ENCODE peak calls at places on chromosome X, in four cellular contexts. T is HepG2, K is K562, O is GM12878. B is an unnamed sample.

GRCh38 chrX:73812256-73812655 is 249.3 kb downstream of the CHIC1 start:
- DNase-seq in T (no peak), K (no peak), O (no peak), B (no peak)

GRCh38 chrX:129831486-129831885 is 12.2 kb downstream of the ZDHHC9 start:
- DNase-seq in T (no peak), K (no peak), O (no peak), B (no peak)

GRCh38 chrX:153719701-153720100 is 4.5 kb downstream of the BCAP31 start:
- DNase-seq in T (no peak), K (no peak), O (no peak), B (no peak)

GRCh38 chrX:5876984-5877655 is 351.5 kb downstream of the NLGN4X start:
- DNase-seq in T (peak), K (peak), O (no peak), B (peak)

GRCh38 chrX:13703135-13703534 is 14.2 kb downstream of the RAB9A start:
- DNase-seq in T (no peak), K (no peak), O (no peak), B (no peak)

GRCh38 chrX:100926453-100926852 is 2.3 kb downstream of the XKRX start:
- DNase-seq in T (no peak), K (no peak), O (no peak), B (no peak)

GRCh38 chrX:53284684-53285447 is 3.5 kb upstream of the IQSEC2 start:
- DNase-seq in T (peak), K (peak), O (peak), B (peak)

GRCh38 chrX:49001521-49002090 is 458 bp downstream of the GRIPAP1 start:
- DNase-seq in T (peak), K (peak), O (peak), B (peak)

GRCh38 chrX:17214962-17215361 is 160.0 kb upstream of the NHS start:
- DNase-seq in T (no peak), K (no peak), O (no peak), B (no peak)

GRCh38 chrX:110847334-110847733 is 51.7 kb upstream of the CHRDL1 start:
- DNase-seq in T (peak), K (peak), O (peak), B (peak)

GRCh38 chrX:95884196-95884595 is 800.4 kb upstream of the DIAPH2 start:
- DNase-seq in T (no peak), K (no peak), O (no peak), B (no peak)

GRCh38 chrX:12721042-12721441 is 70.2 kb upstream of the PRPS2 start:
- DNase-seq in T (no peak), K (peak), O (no peak), B (peak)

GRCh38 chrX:1851527-1851926 is 236.7 kb downstream of the ASMT start:
- DNase-seq in T (no peak), K (no peak), O (no peak), B (no peak)

GRCh38 chrX:108712886-108713285 is 23.5 kb downstream of the IRS4 start:
- DNase-seq in T (peak), K (no peak), O (no peak), B (no peak)

GRCh38 chrX:129566081-129566480 is 26.0 kb downstream of the OCRL start:
- DNase-seq in T (no peak), K (no peak), O (no peak), B (no peak)

GRCh38 chrX:109840585-109840984 is 107.5 kb upstream of the ACSL4 start:
- DNase-seq in T (peak), K (peak), O (no peak), B (no peak)

GRCh38 chrX:101097546-101098453 is at the start of gene CENPI:
- DNase-seq in T (peak), K (peak), O (peak), B (peak)

GRCh38 chrX:126141014-126141413 is 25.1 kb downstream of the DCAF12L2 start:
- DNase-seq in T (no peak), K (no peak), O (no peak), B (no peak)

GRCh38 chrX:69065451-69065850 is 99.8 kb downstream of the PJA1 start:
- DNase-seq in T (no peak), K (no peak), O (no peak), B (no peak)

DNA sequence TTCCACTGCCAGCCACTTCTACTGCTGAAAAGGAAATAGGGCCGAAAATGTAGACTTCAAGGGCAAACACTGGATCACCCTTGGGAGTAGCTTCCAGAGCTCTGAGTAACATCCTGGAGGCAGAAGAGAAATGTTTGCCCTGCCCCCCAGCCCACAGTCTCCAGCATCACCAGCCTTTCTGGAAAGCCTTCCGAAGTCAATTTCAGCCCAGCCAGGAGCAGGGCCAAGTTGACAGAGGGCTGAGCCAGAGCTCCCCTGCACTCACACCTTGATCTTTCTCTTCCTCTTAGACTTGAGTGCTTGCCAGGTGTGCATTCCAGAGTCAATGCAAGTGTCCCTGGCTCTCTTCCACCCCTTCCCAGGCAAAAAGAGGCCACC is 35.2 kb downstream of the SLC25A5 start:
- DNase-seq in T (peak), K (no peak), O (no peak), B (no peak)
- TF ChIP-seq TARDBP in T (no peak), K (no peak), O (no peak), B (no peak)

GRCh38 chrX:41339148-41339547 is 5.2 kb downstream of the DDX3X start:
- DNase-seq in T (no peak), K (no peak), O (no peak), B (no peak)
- TF ChIP-seq TARDBP in T (no peak), K (no peak), O (no peak), B (no peak)

GRCh38 chrX:31506360-31506759 is 434.5 kb upstream of the FTHL17 start:
- DNase-seq in T (no peak), K (no peak), O (no peak), B (no peak)

GRCh38 chrX:31497086-31497485 is 425.2 kb upstream of the FTHL17 start:
- DNase-seq in T (no peak), K (no peak), O (no peak), B (no peak)

GRCh38 chrX:31499120-31499519 is 427.3 kb upstream of the FTHL17 start:
- DNase-seq in T (no peak), K (no peak), O (no peak), B (no peak)

DNA sequence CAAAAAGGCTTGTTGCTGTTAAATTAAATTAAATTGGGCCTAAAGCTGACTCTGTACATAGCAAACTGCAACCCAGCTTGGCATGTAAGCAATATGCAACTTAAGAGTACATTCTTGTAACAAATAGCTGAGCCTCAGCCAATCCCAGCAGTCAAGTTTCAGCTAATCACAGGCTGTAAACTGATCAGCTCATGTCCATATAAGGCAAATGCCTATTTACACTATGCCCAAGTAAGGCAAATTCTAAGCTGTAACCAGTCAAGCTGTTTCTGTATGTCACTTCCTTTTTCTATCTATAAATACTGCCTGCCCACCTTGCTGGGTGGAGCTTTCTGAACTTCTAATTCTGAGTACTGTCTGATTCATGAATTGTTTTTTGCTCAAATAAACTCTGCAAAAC is 429.1 kb upstream of the FTHL17 start:
- DNase-seq in T (no peak), K (no peak), O (no peak), B (no peak)
- TF ChIP-seq TARDBP in T (no peak), K (no peak), O (no peak), B (no peak)

DNA sequence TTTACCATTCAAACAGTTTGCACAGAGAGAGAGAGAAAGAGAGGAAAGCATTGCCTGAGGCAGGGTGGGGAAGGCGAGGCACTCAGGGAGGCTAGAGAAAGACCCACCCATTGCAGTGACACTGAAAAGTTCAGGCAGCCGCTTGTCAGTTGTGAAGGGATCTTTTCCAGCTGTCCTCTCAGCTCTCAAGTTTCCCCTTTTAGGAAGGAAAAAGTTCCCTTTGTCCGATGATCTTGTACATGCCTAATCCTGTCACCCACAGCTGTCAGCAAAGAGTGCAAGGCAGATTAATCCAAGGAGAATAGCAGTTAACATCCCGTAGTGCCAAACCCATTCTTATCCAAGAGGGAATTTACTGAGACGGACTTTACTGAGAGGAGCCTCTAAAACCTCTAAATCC is 255.0 kb downstream of the MAGEB5 start:
- DNase-seq in T (no peak), K (no peak), O (no peak), B (no peak)
- TF ChIP-seq TARDBP in T (no peak), K (no peak), O (no peak), B (no peak)

DNA sequence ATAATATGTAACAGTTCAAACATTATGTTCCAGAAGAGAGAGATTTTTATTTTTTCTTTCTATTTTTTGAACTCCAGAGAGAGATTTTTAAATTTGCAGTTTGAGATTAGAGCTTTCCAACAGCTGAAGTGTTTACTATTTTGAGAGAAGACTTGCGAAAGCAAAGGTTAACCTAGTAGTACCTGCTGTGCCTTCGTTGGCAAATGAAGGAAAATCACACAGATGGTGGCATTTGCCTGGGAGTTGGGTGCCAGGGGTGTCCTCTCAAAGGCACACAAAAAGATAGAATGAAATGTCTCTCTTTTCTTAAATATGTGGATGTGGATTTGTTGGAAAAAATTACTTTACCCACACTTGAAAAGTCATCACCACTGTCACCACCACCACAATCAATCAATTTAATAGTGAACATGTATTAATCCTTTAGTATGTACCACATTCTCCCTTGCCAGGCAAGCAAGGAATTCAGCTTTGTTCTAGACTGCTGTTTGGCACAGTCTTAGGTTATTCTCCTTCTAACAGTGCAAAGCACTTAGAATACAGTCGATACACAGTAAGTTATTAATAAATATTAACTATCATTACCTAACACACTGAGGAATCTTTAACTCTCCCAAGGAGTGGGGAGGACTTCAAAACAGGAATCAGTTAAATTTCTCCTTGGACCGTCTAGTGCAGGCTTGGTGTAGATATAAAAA is 838.2 kb upstream of the FTHL17 start:
- DNase-seq in T (no peak), K (no peak), O (no peak), B (no peak)
- TF ChIP-seq TARDBP in T (no peak), K (no peak), O (no peak), B (no peak)

GRCh38 chrX:133415276-133416105 is at the start of gene GPC4:
- DNase-seq in T (no peak), K (no peak), O (no peak), B (peak)

GRCh38 chrX:133412665-133413064 is 2.6 kb downstream of the GPC4 start:
- DNase-seq in T (no peak), K (no peak), O (no peak), B (no peak)

GRCh38 chrX:133412246-133412645 is 3.0 kb downstream of the GPC4 start:
- DNase-seq in T (no peak), K (no peak), O (no peak), B (no peak)

GRCh38 chrX:133413218-133413925 is 1.9 kb downstream of the GPC4 start:
- DNase-seq in T (no peak), K (no peak), O (no peak), B (peak)

GRCh38 chrX:133414399-133415275 is 652 bp downstream of the GPC4 start:
- DNase-seq in T (no peak), K (no peak), O (no peak), B (peak)
- TF ChIP-seq TARDBP in T (no peak), K (no peak), O (no peak), B (no peak)

GRCh38 chrX:38750551-38750950 is 50.7 kb upstream of the MID1IP1 start:
- DNase-seq in T (no peak), K (no peak), O (no peak), B (no peak)

GRCh38 chrX:38755319-38755718 is 45.9 kb upstream of the MID1IP1 start:
- DNase-seq in T (no peak), K (no peak), O (no peak), B (no peak)

GRCh38 chrX:38754102-38754790 is 47.0 kb upstream of the MID1IP1 start:
- DNase-seq in T (peak), K (peak), O (peak), B (peak)
- TF ChIP-seq TARDBP in T (no peak), K (no peak), O (no peak), B (no peak)

DNA sequence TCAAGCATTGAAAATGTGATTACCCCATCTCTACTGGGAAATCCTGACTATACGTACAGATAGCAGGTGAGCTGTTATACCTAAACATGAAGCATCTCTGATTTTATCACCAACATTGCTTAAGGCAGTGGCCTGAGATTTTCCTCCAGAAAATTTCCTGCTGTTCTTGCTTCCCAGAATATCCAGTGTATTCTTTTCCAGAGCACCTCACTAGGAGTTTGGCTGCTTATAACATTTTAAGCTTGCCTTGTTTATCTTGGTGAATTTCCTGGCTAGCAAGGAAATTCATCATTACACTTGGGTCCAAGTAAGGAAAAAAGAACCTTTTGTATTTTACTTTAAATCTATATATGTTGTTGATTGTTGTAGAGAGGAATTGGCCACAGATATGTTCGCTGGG is 73.0 kb upstream of the CLCN4 start:
- DNase-seq in T (no peak), K (no peak), O (no peak), B (no peak)
- TF ChIP-seq TARDBP in T (no peak), K (no peak), O (no peak), B (no peak)

GRCh38 chrX:70247252-70247651 is 12.8 kb downstream of the P2RY4 start:
- DNase-seq in T (no peak), K (no peak), O (no peak), B (no peak)
- TF ChIP-seq TARDBP in T (no peak), K (no peak), O (no peak), B (no peak)

B was measured in HEK293T.